ENCODE peak calls at places on chromosomes 3 and 15, in nine cellular contexts. V, B, F, W, O, X, R, Y and D are unnamed samples.

GRCh38 chr15:75704263-75704615 is 8.4 kb downstream of the CSPG4 start:
- DNase-seq in Y (no peak), X (no peak), R (no peak), F (no peak), O (no peak), W (no peak), B (no peak), V (no peak), D (no peak)

GRCh38 chr15:71111950-71112349 is 3.3 kb upstream of the THSD4 start:
- DNase-seq in F (no peak), W (no peak), B (no peak), Y (no peak), V (no peak), R (no peak), X (no peak), O (no peak), D (no peak)

GRCh38 chr3:9340450-9341009 is 22.3 kb upstream of the THUMPD3 start:
- DNase-seq in O (no peak), V (no peak), F (no peak), R (no peak), Y (peak), W (no peak), X (no peak), B (peak), D (no peak)

GRCh38 chr3:41117398-41117870 is 81.9 kb upstream of the CTNNB1 start:
- DNase-seq in V (peak), W (peak), X (peak), Y (peak), F (peak), R (no peak), O (peak), B (peak), D (peak)

GRCh38 chr3:172654470-172654869 is 56.4 kb downstream of the NCEH1 start:
- DNase-seq in Y (no peak), V (no peak), R (no peak), F (no peak), W (no peak), B (no peak), X (no peak), O (no peak), D (no peak)

GRCh38 chr3:48507256-48508061 is 3.5 kb upstream of the SHISA5 start:
- DNase-seq in O (peak), V (peak), F (peak), Y (peak), W (peak), R (peak), X (peak), B (peak), D (no peak)

GRCh38 chr3:130896101-130896500 is 2.2 kb downstream of the ATP2C1 start:
- DNase-seq in O (no peak), F (no peak), V (no peak), B (no peak), W (peak), Y (no peak), X (no peak), R (no peak), D (no peak)

GRCh38 chr3:129429080-129429451 is 630 bp upstream of the EFCAB12 start:
- DNase-seq in O (no peak), F (no peak), W (no peak), X (no peak), V (no peak), B (no peak), Y (no peak), R (peak), D (no peak)

GRCh38 chr3:57078366-57079220 is 18.1 kb downstream of the SPATA12 start:
- DNase-seq in W (peak), R (no peak), X (no peak), Y (peak), V (peak), F (peak), B (peak), O (peak), D (no peak)

GRCh38 chr3:141093971-141094401 is 42.8 kb downstream of the SPSB4 start:
- DNase-seq in R (no peak), O (peak), B (no peak), W (no peak), V (no peak), Y (no peak), F (no peak), X (no peak), D (no peak)